ENCODE peak calls at places on chromosomes 5 and 9, in six cellular contexts. Q is aorta, O is endodermal cell, A is SK-N-SH, Y is mesenchymal stem cell, C is OCI-LY7. P is an unnamed sample.

GRCh38 chr5:108661590-108662219 is 86.0 kb upstream of the FER start:
- DNase-seq in A (no peak), C (no peak), Q (no peak), O (no peak), Y (peak; percentile 31), P (no peak)

GRCh38 chr9:35688558-35689350 is 971 bp downstream of the TPM2 start:
- DNase-seq in O (no peak), C (no peak), Y (peak; percentile 76), A (no peak), Q (no peak), P (no peak)

GRCh38 chr9:29311221-29311620 is 1737.9 kb upstream of the C9orf72 start:
- DNase-seq in C (no peak), O (no peak), Q (no peak), Y (no peak), A (no peak), P (no peak)

GRCh38 chr9:137297060-137297664 is 4.9 kb downstream of the NRARP start:
- DNase-seq in O (peak; percentile 58), C (peak; percentile 27), A (no peak), Q (no peak), Y (no peak), P (no peak)

GRCh38 chr9:78548666-78549065 is 251.7 kb downstream of the PSAT1 start:
- DNase-seq in A (no peak), Q (no peak), O (no peak), C (no peak), Y (no peak), P (no peak)

GRCh38 chr5:142958933-142959682 is 188.9 kb downstream of the ARHGAP26 start:
- DNase-seq in C (no peak), Q (no peak), O (no peak), A (no peak), Y (no peak), P (no peak)

GRCh38 chr9:93896093-93896492 is 59.1 kb downstream of the BARX1 start:
- DNase-seq in A (peak; percentile 21), Q (no peak), Y (no peak), O (peak; percentile 36), C (no peak), P (no peak)

GRCh38 chr9:133075925-133076324 is 14.1 kb downstream of the CEL start:
- DNase-seq in C (no peak), O (no peak), Q (no peak), Y (peak; percentile 81), A (no peak), P (no peak)

GRCh38 chr5:127695336-127695735 is 7.9 kb upstream of the CCDC192 start:
- DNase-seq in Y (no peak), A (no peak), C (no peak), O (no peak), Q (no peak), P (no peak)

GRCh38 chr9:2622361-2623045 is 916 bp downstream of the VLDLR start:
- DNase-seq in C (no peak), Q (peak; percentile 81), Y (peak; percentile 33), O (peak; percentile 75), A (peak; percentile 66), P (peak; percentile 58)

GRCh38 chr5:42518595-42519067 is 95.4 kb downstream of the GHR start:
- DNase-seq in A (no peak), Q (no peak), Y (peak; percentile 30), O (no peak), C (no peak), P (no peak)

GRCh38 chr9:124629600-124629999 is 122.4 kb upstream of the NR5A1 start:
- DNase-seq in A (no peak), Q (no peak), O (no peak), C (no peak), Y (no peak), P (no peak)

GRCh38 chr9:134627417-134628353 is 13.9 kb upstream of the COL5A1 start:
- DNase-seq in Q (peak; percentile 68), O (peak; percentile 37), Y (no peak), A (no peak), C (no peak), P (no peak)

GRCh38 chr5:73299017-73299630 is 126.1 kb downstream of the TMEM174 start:
- DNase-seq in A (peak; percentile 82), Q (peak; percentile 79), O (peak; percentile 87), Y (peak; percentile 48), C (no peak), P (peak; percentile 55)

GRCh38 chr5:72515211-72515610 is 8.0 kb upstream of the ZNF366 start:
- DNase-seq in Y (no peak), Q (no peak), A (no peak), C (no peak), O (no peak), P (no peak)

GRCh38 chr9:117121331-117121730 is 293.5 kb downstream of the ASTN2 start:
- DNase-seq in Q (no peak), A (no peak), C (no peak), Y (no peak), O (no peak), P (no peak)

GRCh38 chr5:132761321-132762240 is 14.4 kb downstream of the CCNI2 start:
- DNase-seq in Q (no peak), A (no peak), Y (no peak), O (peak; percentile 30), C (no peak), P (no peak)

GRCh38 chr5:53923969-53924876 is 363.8 kb downstream of the NDUFS4 start:
- DNase-seq in Q (no peak), O (no peak), C (no peak), A (no peak), Y (peak; percentile 9), P (no peak)

GRCh38 chr9:77793909-77794308 is 145.8 kb upstream of the GNA14 start:
- DNase-seq in C (no peak), A (no peak), Y (peak; percentile 53), Q (no peak), O (no peak), P (peak; percentile 8)

GRCh38 chr5:177438468-177438867 is 8.1 kb upstream of the PRR7 start:
- DNase-seq in Q (peak; percentile 68), A (no peak), Y (no peak), O (no peak), C (no peak), P (no peak)

GRCh38 chr5:14714706-14715105 is 50.2 kb downstream of the OTULIN start:
- DNase-seq in O (no peak), C (no peak), Q (no peak), A (no peak), Y (no peak), P (no peak)

DNA sequence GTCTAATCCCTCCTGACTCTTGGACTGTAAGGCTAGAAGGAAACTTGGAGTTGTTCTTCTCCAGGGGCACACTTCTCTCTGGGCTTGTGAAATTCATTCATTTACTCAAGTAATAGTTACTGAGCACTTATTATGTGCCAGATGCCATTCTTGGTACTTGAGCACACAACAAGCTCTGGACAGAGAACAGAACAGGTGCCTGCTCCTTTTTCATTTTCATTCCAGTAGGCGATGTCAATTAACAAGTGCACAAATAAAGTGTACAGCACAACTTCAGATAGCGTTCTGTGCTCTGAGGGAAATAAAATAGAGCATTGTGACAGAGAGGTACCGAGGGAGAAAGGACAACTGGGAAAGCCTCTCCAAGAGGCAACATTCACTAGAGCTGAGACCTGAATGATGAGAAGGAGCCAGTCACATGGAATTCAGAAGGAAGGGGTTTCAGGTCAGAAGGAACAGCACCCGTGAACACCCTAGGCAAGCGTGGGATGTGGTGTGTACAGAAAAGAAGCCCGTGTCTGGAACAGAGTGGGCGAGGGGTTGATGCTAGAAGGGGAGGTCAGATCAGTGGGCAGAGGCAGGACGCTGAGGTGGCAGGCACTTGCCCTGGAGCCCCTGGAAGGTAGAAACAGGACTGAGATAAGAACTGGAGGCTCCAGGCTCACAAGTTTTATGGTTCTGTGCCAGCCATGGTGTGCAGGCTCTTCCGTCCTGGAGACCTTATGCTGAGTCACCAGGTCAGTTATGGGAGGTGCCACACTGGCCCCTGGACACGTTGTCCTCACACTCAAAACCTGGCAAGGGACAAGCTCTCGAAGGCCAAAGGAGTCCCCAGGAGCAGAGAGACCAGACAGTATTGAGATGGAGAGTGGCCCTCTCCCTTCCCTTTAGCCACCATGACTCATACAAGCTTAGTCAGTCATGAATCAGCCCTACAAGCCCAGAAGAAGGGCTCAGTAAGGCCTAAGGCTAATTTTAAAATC is 7.2 kb upstream of the ABLIM3 start:
- DNase-seq in O (no peak), Y (peak; percentile 92), Q (peak; percentile 81), A (no peak), C (no peak), P (no peak)
- H3K4me3 ChIP-seq in O (no peak overlapping the region), Y (no peak overlapping the region), Q (no peak overlapping the region), A (no peak overlapping the region), C (no peak overlapping the region), P (no peak overlapping the region)

GRCh38 chr5:134538296-134538695 is 12.8 kb downstream of the JADE2 start:
- DNase-seq in A (no peak), O (no peak), C (no peak), Q (no peak), Y (no peak), P (no peak)
- H3K36me3 ChIP-seq in A (peaks cover 40% of the 10 kb centered on the region), O (peaks cover 25% of the 10 kb centered on the region), C (peaks cover 57% of the 10 kb centered on the region), Q (peaks cover 2% of the 10 kb centered on the region), Y (peaks cover 76% of the 10 kb centered on the region), P (peaks cover 14% of the 10 kb centered on the region)

DNA sequence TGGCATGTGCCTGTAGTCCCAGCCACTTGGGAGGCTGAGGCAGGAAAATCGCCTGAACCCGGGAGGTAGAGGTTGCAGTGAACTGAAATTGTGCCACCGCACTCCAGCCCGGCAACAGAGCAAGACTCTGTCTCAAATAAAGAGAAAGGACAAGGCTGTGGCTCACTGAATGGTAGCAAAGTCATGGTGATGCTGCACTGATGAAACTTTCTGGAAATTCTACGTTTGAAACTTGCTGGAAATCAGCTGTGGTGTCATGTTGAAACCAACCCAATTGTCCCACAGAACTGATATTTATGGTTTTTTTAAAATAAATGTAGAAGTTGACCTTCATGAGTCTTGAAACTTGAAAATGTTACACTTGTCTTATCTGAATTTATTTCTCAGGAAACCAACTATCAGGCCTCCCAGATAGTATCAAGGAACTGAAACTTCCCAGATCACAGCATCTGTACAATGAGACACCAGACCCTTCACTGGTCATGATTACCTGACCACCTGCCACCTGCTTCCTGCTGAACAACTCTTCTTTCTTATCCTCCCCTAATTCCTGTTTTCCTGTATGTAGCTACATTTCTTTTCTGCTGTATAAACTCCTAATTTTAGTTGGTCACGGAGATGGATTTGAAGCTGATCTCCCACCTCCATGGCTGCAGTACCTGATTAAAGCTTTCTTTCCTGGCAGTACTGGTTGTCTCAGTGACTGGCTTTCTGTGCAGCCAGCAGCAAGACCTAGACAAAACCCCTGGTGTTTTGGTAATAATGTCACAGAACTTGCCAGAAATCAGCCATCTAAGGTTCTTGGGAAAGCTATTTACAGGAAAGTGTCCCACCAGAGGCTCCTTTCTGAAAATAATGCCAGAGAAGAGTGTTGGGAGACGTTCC is 5.6 kb upstream of the TBC1D13 start:
- DNase-seq in O (no peak), Q (no peak), A (no peak), Y (no peak), C (peak; percentile 83), P (no peak)
- H3K4me1 ChIP-seq in O (no peaks in the 10 kb centered on the region), Q (no peaks in the 10 kb centered on the region), A (no peaks in the 10 kb centered on the region), Y (peaks cover 4% of the 10 kb centered on the region), C (peaks cover 47% of the 10 kb centered on the region), P (peaks cover under 1% of the 10 kb centered on the region)

GRCh38 chr5:137891849-137892248 is 2.6 kb downstream of the PKD2L2 start:
- DNase-seq in Q (no peak), A (no peak), C (no peak), O (no peak), Y (no peak), P (peak; percentile 21)

GRCh38 chr5:137888489-137888874 is 775 bp upstream of the PKD2L2 start:
- DNase-seq in Y (no peak), O (no peak), C (no peak), Q (no peak), A (peak; percentile 44), P (peak; percentile 36)

GRCh38 chr5:137890850-137891249 is 1.6 kb downstream of the PKD2L2 start:
- DNase-seq in Y (no peak), Q (no peak), O (no peak), C (no peak), A (no peak), P (no peak)

GRCh38 chr5:137888875-137889759 is at the start of gene PKD2L2:
- DNase-seq in A (peak; percentile 90), Y (no peak), O (peak; percentile 85), C (peak; percentile 31), Q (peak; percentile 92), P (peak; percentile 85)

GRCh38 chr5:137887831-137888230 is 1.4 kb upstream of the PKD2L2 start:
- DNase-seq in Q (no peak), Y (no peak), C (no peak), O (no peak), A (no peak), P (no peak)
- H3K4me3 ChIP-seq in Q (no peak overlapping the region), Y (no peak overlapping the region), C (no peak overlapping the region), O (no peak overlapping the region), A (peak overlapping the region; percentile 74), P (peak overlapping the region; percentile 34)